ENCODE peak calls at places on chromosomes 5 and 9, in ten cellular contexts. One of them, this sample, is unnamed.

GRCh38 chr9:96874201-96874785 is 20.0 kb upstream of the ZNF782 start:
- DNase-seq in AG10803: no peak
- DNase-seq in NCI-H460: no peak
- DNase-seq in astrocyte of the cerebellum: no peak
- DNase-seq in memory B cell: no peak
- DNase-seq in cortex of kidney: no peak
- DNase-seq in NCI-H187: no peak
- DNase-seq in hepatocyte: no peak
- DNase-seq in sigmoid colon: no peak
- DNase-seq in lung microvascular endothelial cell: no peak
- DNase-seq in this sample: no peak

GRCh38 chr9:34443533-34443932 is 14.8 kb downstream of the FAM219A start:
- DNase-seq in NCI-H460: no peak
- DNase-seq in memory B cell: no peak
- DNase-seq in NCI-H187: no peak
- DNase-seq in astrocyte of the cerebellum: no peak
- DNase-seq in AG10803: no peak
- DNase-seq in sigmoid colon: no peak
- DNase-seq in hepatocyte: no peak
- DNase-seq in lung microvascular endothelial cell: no peak
- DNase-seq in cortex of kidney: no peak
- DNase-seq in this sample: no peak

GRCh38 chr5:176553260-176554085 is 4.3 kb downstream of the CDHR2 start:
- DNase-seq in lung microvascular endothelial cell: no peak
- DNase-seq in AG10803: no peak
- DNase-seq in astrocyte of the cerebellum: no peak
- DNase-seq in cortex of kidney: no peak
- DNase-seq in NCI-H460: no peak
- DNase-seq in sigmoid colon: no peak
- DNase-seq in NCI-H187: no peak
- DNase-seq in memory B cell: no peak
- DNase-seq in hepatocyte: peak
- DNase-seq in this sample: no peak

GRCh38 chr9:105911104-105911911 is 217.0 kb downstream of the TMEM38B start:
- DNase-seq in lung microvascular endothelial cell: no peak
- DNase-seq in AG10803: peak
- DNase-seq in NCI-H460: no peak
- DNase-seq in NCI-H187: no peak
- DNase-seq in cortex of kidney: no peak
- DNase-seq in sigmoid colon: no peak
- DNase-seq in astrocyte of the cerebellum: peak
- DNase-seq in hepatocyte: no peak
- DNase-seq in memory B cell: no peak
- DNase-seq in this sample: no peak

GRCh38 chr5:76403963-76404693 is 1.0 kb downstream of the IQGAP2 start:
- DNase-seq in AG10803: no peak
- DNase-seq in hepatocyte: peak
- DNase-seq in sigmoid colon: peak
- DNase-seq in lung microvascular endothelial cell: no peak
- DNase-seq in memory B cell: peak
- DNase-seq in astrocyte of the cerebellum: no peak
- DNase-seq in cortex of kidney: no peak
- DNase-seq in NCI-H460: no peak
- DNase-seq in NCI-H187: no peak
- DNase-seq in this sample: no peak

GRCh38 chr5:135887881-135888614 is 7.6 kb downstream of the IL9 start:
- DNase-seq in AG10803: peak
- DNase-seq in memory B cell: no peak
- DNase-seq in lung microvascular endothelial cell: no peak
- DNase-seq in cortex of kidney: no peak
- DNase-seq in NCI-H460: peak
- DNase-seq in hepatocyte: peak
- DNase-seq in astrocyte of the cerebellum: no peak
- DNase-seq in sigmoid colon: no peak
- DNase-seq in NCI-H187: no peak
- DNase-seq in this sample: peak

GRCh38 chr9:68996457-68996856 is 17.5 kb downstream of the PRKACG start:
- DNase-seq in AG10803: no peak
- DNase-seq in cortex of kidney: no peak
- DNase-seq in astrocyte of the cerebellum: no peak
- DNase-seq in memory B cell: no peak
- DNase-seq in hepatocyte: no peak
- DNase-seq in NCI-H187: no peak
- DNase-seq in NCI-H460: no peak
- DNase-seq in sigmoid colon: no peak
- DNase-seq in lung microvascular endothelial cell: peak
- DNase-seq in this sample: no peak

GRCh38 chr5:19531374-19531952 is 456.5 kb downstream of the CDH18 start:
- DNase-seq in sigmoid colon: no peak
- DNase-seq in AG10803: no peak
- DNase-seq in hepatocyte: no peak
- DNase-seq in lung microvascular endothelial cell: no peak
- DNase-seq in NCI-H187: no peak
- DNase-seq in cortex of kidney: no peak
- DNase-seq in NCI-H460: peak
- DNase-seq in astrocyte of the cerebellum: no peak
- DNase-seq in memory B cell: no peak
- DNase-seq in this sample: peak

GRCh38 chr5:134438268-134438622 is 26.6 kb upstream of the CDKN2AIPNL start:
- DNase-seq in hepatocyte: no peak
- DNase-seq in AG10803: peak
- DNase-seq in lung microvascular endothelial cell: peak
- DNase-seq in sigmoid colon: no peak
- DNase-seq in NCI-H187: no peak
- DNase-seq in NCI-H460: no peak
- DNase-seq in cortex of kidney: no peak
- DNase-seq in memory B cell: no peak
- DNase-seq in astrocyte of the cerebellum: peak
- DNase-seq in this sample: peak

GRCh38 chr9:132061526-132061925 is 18.1 kb downstream of the MED27 start:
- DNase-seq in sigmoid colon: no peak
- DNase-seq in AG10803: no peak
- DNase-seq in lung microvascular endothelial cell: no peak
- DNase-seq in NCI-H187: no peak
- DNase-seq in cortex of kidney: no peak
- DNase-seq in hepatocyte: no peak
- DNase-seq in astrocyte of the cerebellum: no peak
- DNase-seq in memory B cell: no peak
- DNase-seq in NCI-H460: no peak
- DNase-seq in this sample: no peak

GRCh38 chr9:126822873-126823272 is 18.0 kb downstream of the ZBTB43 start:
- DNase-seq in NCI-H460: no peak
- DNase-seq in AG10803: no peak
- DNase-seq in hepatocyte: no peak
- DNase-seq in lung microvascular endothelial cell: no peak
- DNase-seq in memory B cell: no peak
- DNase-seq in sigmoid colon: no peak
- DNase-seq in cortex of kidney: no peak
- DNase-seq in NCI-H187: no peak
- DNase-seq in astrocyte of the cerebellum: no peak
- DNase-seq in this sample: no peak

GRCh38 chr9:135478191-135478590 is 1.4 kb upstream of the PPP1R26 start:
- DNase-seq in memory B cell: no peak
- DNase-seq in hepatocyte: no peak
- DNase-seq in NCI-H187: no peak
- DNase-seq in astrocyte of the cerebellum: no peak
- DNase-seq in lung microvascular endothelial cell: no peak
- DNase-seq in NCI-H460: no peak
- DNase-seq in cortex of kidney: no peak
- DNase-seq in AG10803: no peak
- DNase-seq in sigmoid colon: no peak
- DNase-seq in this sample: no peak

GRCh38 chr9:34651286-34651685 is 699 bp upstream of the IL11RA start:
- DNase-seq in lung microvascular endothelial cell: peak
- DNase-seq in memory B cell: no peak
- DNase-seq in astrocyte of the cerebellum: peak
- DNase-seq in hepatocyte: peak
- DNase-seq in cortex of kidney: no peak
- DNase-seq in sigmoid colon: peak
- DNase-seq in AG10803: peak
- DNase-seq in NCI-H187: no peak
- DNase-seq in NCI-H460: no peak
- DNase-seq in this sample: peak

GRCh38 chr5:124599048-124599973 is 147.1 kb downstream of the ZNF608 start:
- DNase-seq in astrocyte of the cerebellum: peak
- DNase-seq in AG10803: peak
- DNase-seq in cortex of kidney: no peak
- DNase-seq in lung microvascular endothelial cell: peak
- DNase-seq in hepatocyte: peak
- DNase-seq in sigmoid colon: no peak
- DNase-seq in NCI-H187: no peak
- DNase-seq in NCI-H460: peak
- DNase-seq in memory B cell: peak
- DNase-seq in this sample: peak

GRCh38 chr9:122197334-122197872 is 31.4 kb downstream of the LHX6 start:
- DNase-seq in hepatocyte: no peak
- DNase-seq in lung microvascular endothelial cell: no peak
- DNase-seq in astrocyte of the cerebellum: no peak
- DNase-seq in memory B cell: no peak
- DNase-seq in NCI-H460: no peak
- DNase-seq in NCI-H187: peak
- DNase-seq in sigmoid colon: no peak
- DNase-seq in AG10803: no peak
- DNase-seq in cortex of kidney: no peak
- DNase-seq in this sample: no peak

GRCh38 chr5:98938459-98938858 is 9.7 kb upstream of the CHD1 start:
- DNase-seq in memory B cell: no peak
- DNase-seq in AG10803: peak
- DNase-seq in lung microvascular endothelial cell: peak
- DNase-seq in NCI-H460: peak
- DNase-seq in sigmoid colon: no peak
- DNase-seq in hepatocyte: no peak
- DNase-seq in cortex of kidney: no peak
- DNase-seq in astrocyte of the cerebellum: no peak
- DNase-seq in NCI-H187: no peak
- DNase-seq in this sample: peak

GRCh38 chr9:134789168-134789567 is 91.4 kb upstream of the FCN2 start:
- DNase-seq in cortex of kidney: no peak
- DNase-seq in astrocyte of the cerebellum: no peak
- DNase-seq in memory B cell: no peak
- DNase-seq in sigmoid colon: no peak
- DNase-seq in NCI-H460: no peak
- DNase-seq in hepatocyte: no peak
- DNase-seq in AG10803: no peak
- DNase-seq in NCI-H187: no peak
- DNase-seq in lung microvascular endothelial cell: no peak
- DNase-seq in this sample: no peak

GRCh38 chr9:85178486-85178885 is 509.0 kb downstream of the NTRK2 start:
- DNase-seq in astrocyte of the cerebellum: no peak
- DNase-seq in lung microvascular endothelial cell: no peak
- DNase-seq in AG10803: no peak
- DNase-seq in NCI-H187: peak
- DNase-seq in memory B cell: no peak
- DNase-seq in hepatocyte: no peak
- DNase-seq in cortex of kidney: no peak
- DNase-seq in NCI-H460: no peak
- DNase-seq in sigmoid colon: no peak
- DNase-seq in this sample: no peak

GRCh38 chr5:169712428-169712827 is 75.4 kb downstream of the DOCK2 start:
- DNase-seq in AG10803: no peak
- DNase-seq in NCI-H187: no peak
- DNase-seq in memory B cell: no peak
- DNase-seq in astrocyte of the cerebellum: no peak
- DNase-seq in hepatocyte: no peak
- DNase-seq in cortex of kidney: no peak
- DNase-seq in lung microvascular endothelial cell: no peak
- DNase-seq in NCI-H460: no peak
- DNase-seq in sigmoid colon: no peak
- DNase-seq in this sample: no peak

GRCh38 chr9:133419005-133419404 is 1.2 kb upstream of the REXO4 start:
- DNase-seq in NCI-H460: no peak
- DNase-seq in hepatocyte: peak
- DNase-seq in lung microvascular endothelial cell: no peak
- DNase-seq in NCI-H187: no peak
- DNase-seq in AG10803: no peak
- DNase-seq in cortex of kidney: no peak
- DNase-seq in memory B cell: no peak
- DNase-seq in astrocyte of the cerebellum: no peak
- DNase-seq in sigmoid colon: no peak
- DNase-seq in this sample: no peak

GRCh38 chr9:77384406-77384805 is 207.1 kb downstream of the VPS13A start:
- DNase-seq in NCI-H460: no peak
- DNase-seq in astrocyte of the cerebellum: no peak
- DNase-seq in AG10803: peak
- DNase-seq in memory B cell: no peak
- DNase-seq in sigmoid colon: no peak
- DNase-seq in hepatocyte: no peak
- DNase-seq in cortex of kidney: no peak
- DNase-seq in lung microvascular endothelial cell: peak
- DNase-seq in NCI-H187: no peak
- DNase-seq in this sample: peak

GRCh38 chr5:88667187-88668141 is 215.5 kb downstream of the MEF2C start:
- DNase-seq in NCI-H460: no peak
- DNase-seq in AG10803: no peak
- DNase-seq in astrocyte of the cerebellum: no peak
- DNase-seq in sigmoid colon: no peak
- DNase-seq in NCI-H187: no peak
- DNase-seq in lung microvascular endothelial cell: no peak
- DNase-seq in memory B cell: no peak
- DNase-seq in cortex of kidney: no peak
- DNase-seq in hepatocyte: peak
- DNase-seq in this sample: no peak

GRCh38 chr9:107190031-107190935 is 92.8 kb upstream of the RAD23B start:
- DNase-seq in lung microvascular endothelial cell: peak
- DNase-seq in astrocyte of the cerebellum: no peak
- DNase-seq in memory B cell: no peak
- DNase-seq in NCI-H460: no peak
- DNase-seq in AG10803: peak
- DNase-seq in NCI-H187: no peak
- DNase-seq in sigmoid colon: no peak
- DNase-seq in cortex of kidney: no peak
- DNase-seq in hepatocyte: no peak
- DNase-seq in this sample: peak

GRCh38 chr9:109907400-109907799 is 127.4 kb downstream of the PALM2AKAP2 start:
- DNase-seq in NCI-H460: no peak
- DNase-seq in astrocyte of the cerebellum: no peak
- DNase-seq in hepatocyte: no peak
- DNase-seq in cortex of kidney: no peak
- DNase-seq in memory B cell: no peak
- DNase-seq in NCI-H187: no peak
- DNase-seq in sigmoid colon: no peak
- DNase-seq in lung microvascular endothelial cell: peak
- DNase-seq in AG10803: no peak
- DNase-seq in this sample: no peak

GRCh38 chr5:76607353-76607871 is 15.8 kb downstream of the F2RL2 start:
- DNase-seq in AG10803: peak
- DNase-seq in NCI-H460: no peak
- DNase-seq in astrocyte of the cerebellum: peak
- DNase-seq in NCI-H187: no peak
- DNase-seq in hepatocyte: peak
- DNase-seq in lung microvascular endothelial cell: no peak
- DNase-seq in memory B cell: no peak
- DNase-seq in cortex of kidney: no peak
- DNase-seq in sigmoid colon: no peak
- DNase-seq in this sample: peak

GRCh38 chr9:130570200-130570599 is 9.2 kb upstream of the FUBP3 start:
- DNase-seq in astrocyte of the cerebellum: no peak
- DNase-seq in lung microvascular endothelial cell: peak
- DNase-seq in sigmoid colon: no peak
- DNase-seq in hepatocyte: no peak
- DNase-seq in AG10803: peak
- DNase-seq in NCI-H460: peak
- DNase-seq in cortex of kidney: no peak
- DNase-seq in memory B cell: no peak
- DNase-seq in NCI-H187: no peak
- DNase-seq in this sample: peak

GRCh38 chr9:93577045-93577939 is 908 bp downstream of the PHF2 start:
- DNase-seq in NCI-H460: no peak
- DNase-seq in sigmoid colon: no peak
- DNase-seq in memory B cell: no peak
- DNase-seq in astrocyte of the cerebellum: no peak
- DNase-seq in cortex of kidney: no peak
- DNase-seq in hepatocyte: peak
- DNase-seq in AG10803: peak
- DNase-seq in NCI-H187: no peak
- DNase-seq in lung microvascular endothelial cell: peak
- DNase-seq in this sample: no peak

GRCh38 chr9:104009853-104010252 is 84.3 kb upstream of the SMC2 start:
- DNase-seq in astrocyte of the cerebellum: no peak
- DNase-seq in NCI-H460: no peak
- DNase-seq in sigmoid colon: no peak
- DNase-seq in NCI-H187: no peak
- DNase-seq in lung microvascular endothelial cell: no peak
- DNase-seq in memory B cell: no peak
- DNase-seq in cortex of kidney: no peak
- DNase-seq in AG10803: no peak
- DNase-seq in hepatocyte: no peak
- DNase-seq in this sample: peak

This sample was measured in fibroblast of mammary gland.